ENCODE peak calls at places on chromosomes 7 and 10, in eight cellular contexts. C is body of pancreas; A is psoas muscle; S is iris pigment epithelial cell; U is cardiac fibroblast; Z is stimulated activated CD4-positive, alpha-beta T cell treated with anti-CD3 and anti-CD28 coated beads, Interleukin-4, amount 100 ng/mL, for 1 hour; V is renal cortical epithelial cell; N is mesenteric fat pad. M is an unnamed sample.

GRCh38 chr10:119031496-119032059 is 2.1 kb downstream of the NANOS1 start:
- DNase-seq in C (no peak), A (no peak), S (no peak), U (no peak), Z (no peak), V (no peak), N (no peak), M (no peak)

GRCh38 chr10:15433850-15434537 is 62.9 kb upstream of the FAM171A1 start:
- DNase-seq in C (no peak), A (no peak), S (peak), U (peak), Z (no peak), V (peak), N (no peak), M (no peak)

GRCh38 chr10:115026041-115026779 is 67.0 kb upstream of the ATRNL1 start:
- DNase-seq in C (no peak), A (no peak), S (no peak), U (no peak), Z (no peak), V (no peak), N (no peak), M (no peak)

GRCh38 chr7:130369110-130369711 is 11.1 kb upstream of the CPA1 start:
- DNase-seq in C (peak), A (no peak), S (peak), U (peak), Z (no peak), V (peak), N (no peak), M (no peak)

GRCh38 chr10:29861811-29862505 is 197.4 kb downstream of the JCAD start:
- DNase-seq in C (no peak), A (no peak), S (no peak), U (peak), Z (no peak), V (peak), N (no peak), M (no peak)

GRCh38 chr10:133388265-133388972 is 5.5 kb upstream of the MTG1 start:
- DNase-seq in C (peak), A (no peak), S (no peak), U (no peak), Z (no peak), V (no peak), N (peak), M (no peak)

GRCh38 chr10:60388709-60389241 is 900 bp downstream of the ANK3 start:
- DNase-seq in C (no peak), A (no peak), S (no peak), U (peak), Z (no peak), V (peak), N (no peak), M (no peak)

GRCh38 chr7:77434570-77434969 is 18.4 kb upstream of the GSAP start:
- DNase-seq in C (no peak), A (no peak), S (no peak), U (no peak), Z (no peak), V (no peak), N (no peak), M (no peak)

GRCh38 chr7:101108330-101108857 is 18.5 kb upstream of the SERPINE1 start:
- DNase-seq in C (no peak), A (peak), S (peak), U (peak), Z (no peak), V (peak), N (no peak), M (no peak)

GRCh38 chr7:31370610-31371009 is 30.1 kb upstream of the NEUROD6 start:
- DNase-seq in C (no peak), A (no peak), S (no peak), U (no peak), Z (no peak), V (no peak), N (no peak), M (no peak)

GRCh38 chr7:109479388-109479787 is 909.7 kb downstream of the DNAJB9 start:
- DNase-seq in C (no peak), A (no peak), S (no peak), U (no peak), Z (no peak), V (peak), N (no peak), M (no peak)

GRCh38 chr7:81285142-81285871 is 366.5 kb upstream of the SEMA3C start:
- DNase-seq in C (no peak), A (no peak), S (peak), U (peak), Z (no peak), V (peak), N (no peak), M (no peak)

GRCh38 chr7:88599528-88599927 is 160.0 kb upstream of the ZNF804B start:
- DNase-seq in C (no peak), A (no peak), S (no peak), U (no peak), Z (no peak), V (no peak), N (no peak), M (no peak)

GRCh38 chr7:101486764-101487458 is 124.2 kb downstream of the COL26A1 start:
- DNase-seq in C (no peak), A (no peak), S (no peak), U (no peak), Z (no peak), V (peak), N (no peak), M (no peak)

GRCh38 chr10:84256510-84257342 is 11.9 kb downstream of the RGR start:
- DNase-seq in C (peak), A (peak), S (peak), U (peak), Z (peak), V (peak), N (no peak), M (no peak)

GRCh38 chr10:104638861-104639594 is 2.1 kb upstream of the SORCS3 start:
- DNase-seq in C (no peak), A (no peak), S (no peak), U (no peak), Z (no peak), V (no peak), N (no peak), M (no peak)

GRCh38 chr7:102296514-102296913 is 9.8 kb downstream of the SH2B2 start:
- DNase-seq in C (no peak), A (no peak), S (no peak), U (no peak), Z (no peak), V (no peak), N (no peak), M (no peak)

GRCh38 chr7:2948794-2949193 is 94.9 kb downstream of the CARD11 start:
- DNase-seq in C (no peak), A (no peak), S (no peak), U (no peak), Z (no peak), V (no peak), N (no peak), M (no peak)

GRCh38 chr10:28812384-28813372 is 135.4 kb downstream of the BAMBI start:
- DNase-seq in C (no peak), A (no peak), S (no peak), U (no peak), Z (no peak), V (no peak), N (no peak), M (no peak)

GRCh38 chr10:30493609-30494530 is 59.9 kb downstream of the MAP3K8 start:
- DNase-seq in C (no peak), A (peak), S (peak), U (peak), Z (no peak), V (no peak), N (no peak), M (no peak)

GRCh38 chr10:62972103-62972502 is 155.9 kb upstream of the EGR2 start:
- DNase-seq in C (no peak), A (no peak), S (peak), U (peak), Z (no peak), V (peak), N (no peak), M (no peak)

GRCh38 chr7:69780377-69780776 is 182.1 kb downstream of the AUTS2 start:
- DNase-seq in C (no peak), A (no peak), S (no peak), U (no peak), Z (no peak), V (peak), N (no peak), M (no peak)